ENCODE peak calls at places on chromosome 9, in eight cellular contexts. Y is CD4-positive, alpha-beta T cell; F is endothelial cell; X is AG04450; W is prostate gland; Q is CD8-positive, alpha-beta T cell; A is heart left ventricle; B is OCI-LY7. G is an unnamed sample.

GRCh38 chr9:72960446-72960845 is 7.6 kb upstream of the ALDH1A1 start:
- DNase-seq in Y (no peak), F (no peak), X (no peak), W (no peak), Q (no peak), A (no peak), B (no peak), G (no peak)

GRCh38 chr9:85038824-85039540 is 369.5 kb downstream of the NTRK2 start:
- DNase-seq in Y (no peak), F (no peak), X (no peak), W (no peak), Q (no peak), A (no peak), B (no peak), G (no peak)

GRCh38 chr9:87064311-87064710 is 117.0 kb upstream of the GAS1 start:
- DNase-seq in Y (no peak), F (no peak), X (no peak), W (no peak), Q (no peak), A (no peak), B (no peak), G (no peak)

GRCh38 chr9:86948153-86948929 is 1.0 kb upstream of the GAS1 start:
- DNase-seq in Y (peak; percentile 55), F (peak; percentile 80), X (peak; percentile 50), W (peak; percentile 77), Q (peak; percentile 48), A (peak; percentile 81), B (peak; percentile 72), G (peak; percentile 52)

GRCh38 chr9:132169672-132170392 is 8.0 kb downstream of the NTNG2 start:
- DNase-seq in Y (peak; percentile 24), F (peak; percentile 76), X (peak; percentile 8), W (peak; percentile 42), Q (peak; percentile 13), A (peak; percentile 59), B (peak; percentile 74), G (no peak)

GRCh38 chr9:35548571-35548970 is 56.5 kb upstream of the TESK1 start:
- DNase-seq in Y (no peak), F (no peak), X (no peak), W (no peak), Q (no peak), A (no peak), B (no peak), G (no peak)

GRCh38 chr9:82680179-82680935 is 382.6 kb downstream of the RASEF start:
- DNase-seq in Y (no peak), F (no peak), X (no peak), W (no peak), Q (no peak), A (no peak), B (no peak), G (no peak)

GRCh38 chr9:85178486-85178885 is 509.0 kb downstream of the NTRK2 start:
- DNase-seq in Y (no peak), F (peak; percentile 4), X (no peak), W (no peak), Q (no peak), A (no peak), B (no peak), G (no peak)

GRCh38 chr9:114958021-114958846 is 27.8 kb upstream of the TNFSF8 start:
- DNase-seq in Y (no peak), F (no peak), X (no peak), W (no peak), Q (no peak), A (peak; percentile 43), B (no peak), G (peak; percentile 93)

GRCh38 chr9:17131494-17131893 is 3.3 kb upstream of the CNTLN start:
- DNase-seq in Y (no peak), F (no peak), X (no peak), W (no peak), Q (no peak), A (no peak), B (no peak), G (no peak)

GRCh38 chr9:136526625-136527066 is 19.2 kb downstream of the NOTCH1 start:
- DNase-seq in Y (no peak), F (no peak), X (no peak), W (no peak), Q (no peak), A (peak; percentile 47), B (no peak), G (no peak)

GRCh38 chr9:107472581-107473335 is 16.8 kb downstream of the KLF4 start:
- DNase-seq in Y (no peak), F (no peak), X (no peak), W (no peak), Q (no peak), A (no peak), B (no peak), G (no peak)

GRCh38 chr9:135884328-135885035 is 22.9 kb downstream of the CAMSAP1 start:
- DNase-seq in Y (no peak), F (no peak), X (no peak), W (no peak), Q (no peak), A (no peak), B (no peak), G (no peak)

GRCh38 chr9:94801685-94802084 is 75.2 kb downstream of the AOPEP start:
- DNase-seq in Y (no peak), F (no peak), X (no peak), W (no peak), Q (no peak), A (no peak), B (no peak), G (no peak)

GRCh38 chr9:94798668-94799067 is 72.2 kb downstream of the AOPEP start:
- DNase-seq in Y (no peak), F (no peak), X (no peak), W (no peak), Q (no peak), A (no peak), B (no peak), G (no peak)

GRCh38 chr9:94801242-94801641 is 74.7 kb downstream of the AOPEP start:
- DNase-seq in Y (no peak), F (no peak), X (no peak), W (no peak), Q (no peak), A (no peak), B (no peak), G (no peak)

GRCh38 chr9:94799578-94800264 is 73.2 kb downstream of the AOPEP start:
- DNase-seq in Y (no peak), F (no peak), X (no peak), W (no peak), Q (no peak), A (no peak), B (no peak), G (no peak)

DNA sequence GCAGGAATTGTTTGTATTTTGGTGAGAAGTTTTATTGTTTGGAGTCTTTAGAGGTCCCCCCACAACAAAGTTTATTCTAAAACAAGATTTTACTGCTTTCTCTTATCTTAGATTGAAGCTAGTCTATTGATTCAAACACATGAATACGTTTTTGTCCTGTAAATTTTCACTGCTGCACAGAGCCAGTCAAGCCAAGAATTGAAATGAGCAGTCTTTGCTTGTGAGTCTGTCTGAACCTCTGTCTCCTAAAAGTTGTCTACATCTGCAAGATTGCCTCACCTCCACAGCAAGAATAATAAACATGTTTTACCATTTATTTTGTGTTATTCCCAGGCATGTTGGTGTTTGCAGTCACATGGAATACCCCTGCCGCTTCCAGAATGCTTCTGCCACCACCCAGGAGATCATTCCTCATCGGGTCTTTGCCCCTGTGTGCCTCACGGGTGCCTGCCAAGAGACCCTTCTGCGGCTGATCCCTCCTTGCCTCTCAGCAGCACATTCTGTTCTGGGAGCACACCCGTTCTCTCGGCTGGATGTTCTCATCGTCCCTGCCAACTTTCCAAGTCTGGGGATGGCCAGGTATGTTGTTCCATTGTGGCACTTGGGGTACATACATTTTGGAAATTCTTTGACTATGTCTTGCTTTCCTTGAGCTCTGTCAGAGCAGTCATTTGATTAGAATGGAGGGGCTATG is 74.1 kb downstream of the AOPEP start:
- DNase-seq in Y (no peak), F (no peak), X (no peak), W (no peak), Q (no peak), A (no peak), B (no peak), G (no peak)
- TF ChIP-seq CTCF in Y (no peak), F (no peak), X (no peak), W (no peak), Q (no peak), A (no peak), B (no peak), G (no peak)

DNA sequence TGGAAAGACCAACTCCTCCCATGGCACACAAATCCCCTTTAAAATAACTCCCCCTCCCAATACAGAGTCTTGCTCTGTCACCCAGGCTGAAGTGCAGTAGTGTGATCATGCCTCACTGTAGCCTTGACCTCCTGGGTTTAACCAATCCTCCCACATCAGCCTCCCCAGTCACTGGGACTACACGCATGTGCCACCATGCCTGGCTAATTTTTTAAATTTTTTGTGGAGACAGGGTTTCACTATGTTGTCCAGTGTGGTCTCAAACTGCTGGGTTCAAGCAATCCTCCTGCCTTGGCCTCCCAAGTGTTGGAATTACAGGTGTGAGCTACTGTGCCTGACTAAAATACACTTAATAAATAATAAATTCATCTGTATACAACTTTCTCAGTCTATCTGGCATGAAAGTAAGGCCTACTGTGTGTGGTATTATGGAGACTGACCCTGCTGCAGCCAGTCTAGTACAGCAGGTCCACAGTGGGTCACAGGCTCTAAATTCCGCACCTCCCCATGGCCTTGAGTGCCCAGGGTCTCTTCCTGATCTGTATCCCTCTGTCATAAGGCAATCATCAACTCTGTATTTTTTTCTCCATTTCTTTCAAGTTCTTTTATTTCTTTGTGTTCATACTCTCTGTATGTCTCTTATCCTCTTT is 169.4 kb downstream of the MAPKAP1 start:
- DNase-seq in Y (no peak), F (no peak), X (no peak), W (no peak), Q (no peak), A (no peak), B (no peak), G (no peak)
- TF ChIP-seq CTCF in Y (no peak), F (no peak), X (no peak), W (no peak), Q (no peak), A (no peak), B (no peak), G (no peak)

DNA sequence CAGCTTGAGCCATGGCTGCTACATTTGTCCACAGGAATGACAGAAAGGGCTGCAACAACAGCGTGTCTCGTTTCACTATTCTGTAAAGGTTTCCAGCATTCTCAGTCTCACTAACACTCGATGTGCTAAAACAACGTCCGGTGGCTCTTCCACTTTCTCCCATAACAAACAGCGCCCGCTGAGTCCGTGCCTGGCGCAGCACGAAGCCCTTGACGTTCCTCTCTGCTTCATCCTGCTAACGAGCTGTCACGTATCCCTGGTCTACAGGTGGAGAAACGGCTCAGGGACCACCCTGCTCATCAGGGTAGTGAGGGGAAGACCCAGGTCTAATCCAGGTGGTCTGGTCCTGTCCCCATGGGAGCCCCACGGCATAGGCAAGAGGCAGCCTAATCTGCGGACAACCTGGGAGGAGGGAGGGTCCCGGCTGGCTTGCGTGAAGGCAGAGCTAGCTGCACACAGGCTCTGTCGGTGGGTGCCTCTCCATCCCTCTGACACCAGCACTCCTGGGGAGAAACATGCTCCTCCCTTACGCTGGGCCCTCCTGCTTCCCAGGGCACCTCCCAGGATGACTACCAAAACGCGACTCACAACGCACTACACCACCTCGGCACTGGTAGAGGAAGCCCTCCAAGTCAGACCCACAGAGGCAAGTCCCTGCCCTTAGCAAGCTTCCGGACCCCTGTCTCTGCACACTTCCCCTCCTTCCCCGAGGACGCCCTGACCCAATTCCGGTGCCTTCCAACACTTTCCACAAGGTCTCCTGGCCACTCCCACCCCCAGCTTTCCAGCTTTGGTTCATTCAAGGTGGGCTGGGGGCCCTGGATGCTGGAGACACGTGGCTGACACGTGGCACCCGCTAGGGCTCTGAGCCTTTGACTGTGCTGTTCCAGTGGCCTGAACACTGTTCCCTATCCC is 43.3 kb downstream of the VAV2 start:
- DNase-seq in Y (no peak), F (no peak), X (no peak), W (no peak), Q (no peak), A (no peak), B (no peak), G (no peak)
- TF ChIP-seq CTCF in Y (no peak), F (no peak), X (no peak), W (no peak), Q (no peak), A (no peak), B (no peak), G (no peak)

GRCh38 chr9:112665347-112665746 is 52.6 kb downstream of the INIP start:
- DNase-seq in Y (no peak), F (no peak), X (peak; percentile 7), W (no peak), Q (no peak), A (no peak), B (no peak), G (no peak)
- TF ChIP-seq CTCF in Y (no peak), F (no peak), X (peak; percentile 44), W (no peak), Q (no peak), A (peak; percentile 29), B (peak; percentile 45), G (no peak)